ENCODE peak calls at places on chromosomes 2 and 18, in six cellular contexts. N is NAMALWA, L is posterior vena cava, A is AG08396, G is HEK293T, D is GM03348. K is an unnamed sample.

GRCh38 chr18:64032312-64032711 is 62.4 kb downstream of the SERPINB8 start:
- DNase-seq in N (no peak), L (no peak), A (no peak), G (no peak), D (no peak), K (no peak)

GRCh38 chr2:109124982-109125594 is 3.9 kb upstream of the SH3RF3 start:
- DNase-seq in N (no peak), L (peak; percentile 71), A (no peak), G (no peak), D (no peak), K (peak; percentile 48)

GRCh38 chr2:223643310-223643709 is 41.1 kb upstream of the SCG2 start:
- DNase-seq in N (no peak), L (no peak), A (no peak), G (no peak), D (no peak), K (no peak)

GRCh38 chr2:200578778-200579177 is 7.0 kb upstream of the AOX1 start:
- DNase-seq in N (peak; percentile 64), L (no peak), A (no peak), G (no peak), D (peak; percentile 13), K (peak; percentile 46)

GRCh38 chr2:151762694-151763093 is 28.4 kb upstream of the NEB start:
- DNase-seq in N (no peak), L (no peak), A (no peak), G (no peak), D (peak; percentile 74), K (no peak)

GRCh38 chr18:39561136-39561535 is 1995.5 kb upstream of the CELF4 start:
- DNase-seq in N (no peak), L (no peak), A (no peak), G (no peak), D (peak; percentile 7), K (no peak)

GRCh38 chr2:74458132-74458956 is at the start of gene WBP1:
- DNase-seq in N (peak; percentile 100), L (peak; percentile 100), A (peak; percentile 99), G (peak; percentile 93), D (peak; percentile 99), K (peak; percentile 100)

GRCh38 chr2:106885326-106885725 is 641 bp downstream of the ST6GAL2 start:
- DNase-seq in N (no peak), L (no peak), A (peak; percentile 5), G (no peak), D (no peak), K (no peak)

GRCh38 chr2:37794717-37795116 is 123.3 kb upstream of the CDC42EP3 start:
- DNase-seq in N (no peak), L (no peak), A (no peak), G (no peak), D (peak; percentile 20), K (no peak)

GRCh38 chr18:596288-596881 is 403 bp upstream of the CLUL1 start:
- DNase-seq in N (peak; percentile 28), L (no peak), A (no peak), G (peak; percentile 68), D (no peak), K (peak; percentile 23)

GRCh38 chr2:18380316-18380715 is 180.1 kb downstream of the RDH14 start:
- DNase-seq in N (no peak), L (no peak), A (no peak), G (no peak), D (no peak), K (no peak)

GRCh38 chr2:179410552-179411356 is 146.1 kb upstream of the SESTD1 start:
- DNase-seq in N (peak; percentile 85), L (no peak), A (peak; percentile 56), G (peak; percentile 60), D (peak; percentile 65), K (peak; percentile 67)

GRCh38 chr2:6917071-6917760 is at the start of gene RNF144A:
- DNase-seq in N (peak; percentile 60), L (no peak), A (peak; percentile 93), G (peak; percentile 90), D (peak; percentile 96), K (peak; percentile 53)

GRCh38 chr18:28789460-28789859 is 612.5 kb upstream of the CDH2 start:
- DNase-seq in N (no peak), L (no peak), A (no peak), G (no peak), D (no peak), K (no peak)

GRCh38 chr2:24238158-24238557 is 63.3 kb downstream of the FAM228A start:
- DNase-seq in N (no peak), L (no peak), A (no peak), G (no peak), D (no peak), K (no peak)

GRCh38 chr2:127423880-127424279 is 5.7 kb downstream of the PROC start:
- DNase-seq in N (peak; percentile 51), L (no peak), A (peak; percentile 16), G (no peak), D (no peak), K (no peak)

GRCh38 chr2:158459161-158460003 is 2.6 kb downstream of the PKP4 start:
- DNase-seq in N (no peak), L (no peak), A (no peak), G (no peak), D (no peak), K (no peak)

GRCh38 chr2:69764286-69765058 is 22.5 kb downstream of the ANXA4 start:
- DNase-seq in N (no peak), L (no peak), A (no peak), G (no peak), D (peak; percentile 36), K (no peak)

GRCh38 chr18:76506974-76507764 is 12.1 kb upstream of the ZNF516 start:
- DNase-seq in N (no peak), L (peak; percentile 65), A (no peak), G (no peak), D (no peak), K (no peak)

GRCh38 chr2:130376433-130377293 is 20.8 kb downstream of the PTPN18 start:
- DNase-seq in N (peak; percentile 60), L (peak; percentile 41), A (no peak), G (no peak), D (no peak), K (no peak)

GRCh38 chr2:118755362-118755761 is 92.1 kb downstream of the EN1 start:
- DNase-seq in N (no peak), L (no peak), A (no peak), G (no peak), D (no peak), K (no peak)

GRCh38 chr2:178420463-178420990 is 30.4 kb downstream of the PRKRA start:
- DNase-seq in N (no peak), L (no peak), A (no peak), G (no peak), D (no peak), K (no peak)

GRCh38 chr2:74301262-74301661 is 42.0 kb downstream of the SLC4A5 start:
- DNase-seq in N (no peak), L (no peak), A (no peak), G (no peak), D (no peak), K (no peak)

GRCh38 chr2:111031546-111032484 is 88.9 kb upstream of the BCL2L11 start:
- DNase-seq in N (no peak), L (no peak), A (no peak), G (no peak), D (no peak), K (no peak)

GRCh38 chr2:223203971-223204370 is 152.0 kb downstream of the KCNE4 start:
- DNase-seq in N (no peak), L (no peak), A (peak; percentile 9), G (no peak), D (peak; percentile 76), K (no peak)

GRCh38 chr2:39696072-39696471 is 30.4 kb downstream of the TMEM178A start:
- DNase-seq in N (no peak), L (no peak), A (peak; percentile 62), G (peak; percentile 10), D (peak; percentile 58), K (peak; percentile 12)

GRCh38 chr18:77054606-77055428 is 77.8 kb downstream of the MBP start:
- DNase-seq in N (peak; percentile 89), L (peak; percentile 95), A (peak; percentile 85), G (peak; percentile 58), D (peak; percentile 89), K (no peak)

GRCh38 chr2:173749315-173749714 is 215.9 kb downstream of the SP3 start:
- DNase-seq in N (no peak), L (no peak), A (peak; percentile 12), G (peak; percentile 17), D (peak; percentile 17), K (peak; percentile 60)

GRCh38 chr2:73839653-73840411 is 11.1 kb downstream of the STAMBP start:
- DNase-seq in N (no peak), L (no peak), A (no peak), G (no peak), D (no peak), K (no peak)

GRCh38 chr2:20491739-20492531 is 45.1 kb downstream of the RHOB start:
- DNase-seq in N (no peak), L (peak; percentile 77), A (no peak), G (no peak), D (no peak), K (peak; percentile 27)

GRCh38 chr2:85642725-85643124 is 25.3 kb downstream of the SFTPB start:
- DNase-seq in N (no peak), L (no peak), A (no peak), G (no peak), D (no peak), K (no peak)

GRCh38 chr2:163734911-163735691 is 707 bp downstream of the FIGN start:
- DNase-seq in N (no peak), L (no peak), A (peak; percentile 7), G (peak; percentile 16), D (no peak), K (peak; percentile 48)

GRCh38 chr2:128386066-128386465 is 67.4 kb upstream of the HS6ST1 start:
- DNase-seq in N (no peak), L (peak; percentile 67), A (no peak), G (no peak), D (no peak), K (no peak)

GRCh38 chr2:111157071-111157661 is 36.5 kb downstream of the BCL2L11 start:
- DNase-seq in N (peak; percentile 76), L (no peak), A (no peak), G (no peak), D (no peak), K (no peak)

GRCh38 chr2:28824207-28824606 is 13.6 kb downstream of the SPDYA start:
- DNase-seq in N (peak; percentile 21), L (no peak), A (no peak), G (no peak), D (no peak), K (no peak)

GRCh38 chr2:24793752-24794477 is 690 bp downstream of the CENPO start:
- DNase-seq in N (peak; percentile 48), L (no peak), A (peak; percentile 37), G (peak; percentile 27), D (peak; percentile 20), K (peak; percentile 38)

GRCh38 chr2:97669448-97669847 is at the start of gene C2orf92:
- DNase-seq in N (no peak), L (no peak), A (no peak), G (no peak), D (no peak), K (no peak)

GRCh38 chr2:221808488-221808887 is 236.4 kb upstream of the EPHA4 start:
- DNase-seq in N (no peak), L (no peak), A (no peak), G (no peak), D (no peak), K (no peak)

K was measured in ACHN.